ENCODE peak calls at places on chromosomes 4 and X, in five cellular contexts. One of them, this sample, is unnamed. For H3K36me3 and H3K4me1, the result is how much of the 10 kb centered on the place peaks cover.

GRCh38 chrX:13808293-13808692 is 8.6 kb downstream of the GPM6B start:
- DNase-seq in thyroid gland: no peak
- DNase-seq in IMR-90: no peak
- DNase-seq in body of pancreas: no peak
- DNase-seq in prostate gland: no peak
- DNase-seq in this sample: no peak

GRCh38 chr4:126583509-126583908 is 1049.2 kb upstream of the INTU start:
- DNase-seq in thyroid gland: peak
- DNase-seq in IMR-90: peak
- DNase-seq in body of pancreas: no peak
- DNase-seq in prostate gland: no peak
- DNase-seq in this sample: no peak

GRCh38 chrX:6384391-6384790 is 150.5 kb downstream of the VCX3A start:
- DNase-seq in thyroid gland: no peak
- DNase-seq in IMR-90: no peak
- DNase-seq in body of pancreas: no peak
- DNase-seq in prostate gland: no peak
- DNase-seq in this sample: no peak

GRCh38 chr4:108502366-108502765 is 118.0 kb upstream of the RPL34 start:
- DNase-seq in thyroid gland: no peak
- DNase-seq in IMR-90: no peak
- DNase-seq in body of pancreas: no peak
- DNase-seq in prostate gland: no peak
- DNase-seq in this sample: no peak

GRCh38 chrX:120791013-120791643 is 84.5 kb downstream of the CT47B1 start:
- DNase-seq in thyroid gland: peak
- DNase-seq in IMR-90: peak
- DNase-seq in body of pancreas: peak
- DNase-seq in prostate gland: peak
- DNase-seq in this sample: peak

GRCh38 chr4:141567326-141567915 is 69.0 kb upstream of the IL15 start:
- DNase-seq in thyroid gland: no peak
- DNase-seq in IMR-90: no peak
- DNase-seq in body of pancreas: no peak
- DNase-seq in prostate gland: no peak
- DNase-seq in this sample: no peak

GRCh38 chr4:164423819-164424218 is 330.1 kb upstream of the SMIM31 start:
- DNase-seq in thyroid gland: no peak
- DNase-seq in IMR-90: no peak
- DNase-seq in body of pancreas: no peak
- DNase-seq in prostate gland: no peak
- DNase-seq in this sample: no peak

GRCh38 chr4:125991398-125991797 is 676.6 kb downstream of the FAT4 start:
- DNase-seq in thyroid gland: no peak
- DNase-seq in IMR-90: peak
- DNase-seq in body of pancreas: no peak
- DNase-seq in prostate gland: no peak
- DNase-seq in this sample: no peak

GRCh38 chrX:69088171-69088938 is 76.9 kb downstream of the PJA1 start:
- DNase-seq in thyroid gland: no peak
- DNase-seq in IMR-90: peak
- DNase-seq in body of pancreas: no peak
- DNase-seq in prostate gland: no peak
- DNase-seq in this sample: peak

GRCh38 chr4:65249111-65249510 is 421.2 kb downstream of the EPHA5 start:
- DNase-seq in thyroid gland: no peak
- DNase-seq in IMR-90: no peak
- DNase-seq in body of pancreas: no peak
- DNase-seq in prostate gland: no peak
- DNase-seq in this sample: no peak

GRCh38 chr4:181823183-181823582 is 420.0 kb upstream of the TENM3 start:
- DNase-seq in thyroid gland: no peak
- DNase-seq in IMR-90: no peak
- DNase-seq in body of pancreas: no peak
- DNase-seq in prostate gland: no peak
- DNase-seq in this sample: no peak

GRCh38 chr4:58553031-58553430 is 1442.8 kb upstream of the IGFBP7 start:
- DNase-seq in thyroid gland: no peak
- DNase-seq in IMR-90: no peak
- DNase-seq in body of pancreas: no peak
- DNase-seq in prostate gland: no peak
- DNase-seq in this sample: no peak

DNA sequence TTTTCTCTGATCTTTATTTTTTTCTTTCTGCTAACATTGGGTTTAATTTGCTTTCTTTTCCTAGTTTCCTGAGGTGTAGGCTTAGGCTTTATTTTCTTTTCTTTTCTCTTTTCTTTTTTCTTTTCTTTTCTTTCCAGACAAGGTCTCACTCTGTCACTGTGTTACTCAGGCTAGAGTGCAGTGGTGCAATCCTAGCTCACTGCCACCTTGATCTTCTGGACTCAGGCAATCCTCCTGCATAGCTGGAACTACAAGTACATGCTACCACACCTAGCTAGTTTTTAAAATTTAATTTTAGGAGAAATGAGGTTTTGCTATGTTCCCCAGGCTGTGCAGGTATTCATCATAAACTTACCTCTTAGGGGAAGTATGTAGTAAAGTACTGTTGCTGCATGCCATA is 197.8 kb upstream of the ANKRD50 start:
- DNase-seq in thyroid gland: no peak
- DNase-seq in IMR-90: no peak
- DNase-seq in body of pancreas: no peak
- DNase-seq in prostate gland: no peak
- DNase-seq in this sample: no peak
- H3K36me3 ChIP-seq in thyroid gland: under half
- H3K36me3 ChIP-seq in IMR-90: under half
- H3K36me3 ChIP-seq in body of pancreas: under half
- H3K36me3 ChIP-seq in prostate gland: under half
- H3K36me3 ChIP-seq in this sample: under half

GRCh38 chr4:94550352-94550751 is 98.6 kb downstream of the PDLIM5 start:
- DNase-seq in thyroid gland: no peak
- DNase-seq in IMR-90: no peak
- DNase-seq in body of pancreas: no peak
- DNase-seq in prostate gland: no peak
- DNase-seq in this sample: no peak
- TF ChIP-seq POLR2A in thyroid gland: no peak
- TF ChIP-seq POLR2A in IMR-90: no peak
- TF ChIP-seq POLR2A in body of pancreas: no peak
- TF ChIP-seq POLR2A in prostate gland: no peak
- TF ChIP-seq POLR2A in this sample: no peak

DNA sequence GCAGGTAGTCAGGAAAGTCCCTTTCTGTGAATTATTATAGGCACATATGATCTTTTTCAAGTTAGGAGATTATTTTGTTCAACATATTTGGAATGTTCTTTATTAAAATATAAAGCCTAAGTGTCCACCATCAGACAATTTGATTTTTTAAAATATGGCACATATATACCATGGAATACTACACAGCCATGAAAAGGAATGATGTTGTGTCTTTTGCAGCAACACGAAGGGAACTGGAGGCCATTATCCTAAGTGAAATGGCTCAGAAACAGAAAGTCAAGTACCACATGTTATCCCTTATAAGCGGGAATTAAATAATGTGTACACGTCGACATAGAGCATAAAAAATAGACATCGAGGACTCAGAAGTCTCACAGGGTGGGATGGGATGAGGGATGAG is 73.0 kb downstream of the DHRSX start:
- DNase-seq in thyroid gland: no peak
- DNase-seq in IMR-90: no peak
- DNase-seq in body of pancreas: no peak
- DNase-seq in prostate gland: no peak
- DNase-seq in this sample: no peak
- H3K4me1 ChIP-seq in thyroid gland: under half
- H3K4me1 ChIP-seq in IMR-90: under half
- H3K4me1 ChIP-seq in body of pancreas: under half
- H3K4me1 ChIP-seq in prostate gland: under half
- H3K4me1 ChIP-seq in this sample: under half

DNA sequence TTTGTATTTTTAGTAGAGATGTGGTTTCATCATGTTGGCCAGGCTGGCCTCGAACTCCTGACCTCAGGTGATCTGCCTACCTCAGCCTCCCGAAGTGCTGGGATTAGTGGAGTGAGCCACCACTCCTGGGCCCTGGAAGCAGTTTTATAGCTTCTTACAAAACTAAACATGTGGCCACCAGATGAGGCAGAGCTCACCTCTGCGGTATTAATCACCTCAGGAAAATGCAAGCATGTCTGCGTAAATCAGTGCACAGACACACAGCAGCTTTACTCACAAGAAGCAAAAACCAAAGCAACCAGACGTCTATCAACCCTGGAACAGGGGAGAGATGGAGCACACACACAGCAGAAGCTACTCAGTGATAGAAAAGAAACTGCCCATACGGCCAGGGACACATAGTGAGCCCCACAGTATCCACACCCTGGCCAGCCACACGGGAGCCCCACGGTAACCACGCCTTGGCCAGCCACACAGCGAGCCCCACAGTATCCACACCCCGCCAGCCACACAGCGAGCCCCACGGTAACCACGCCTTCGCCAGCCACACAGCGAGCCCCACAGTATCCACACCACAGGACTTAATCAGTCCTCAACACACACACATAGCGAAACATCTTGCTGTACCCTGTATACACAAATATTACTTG is 30.2 kb downstream of the PPP2R3B start:
- DNase-seq in thyroid gland: no peak
- DNase-seq in IMR-90: peak
- DNase-seq in body of pancreas: no peak
- DNase-seq in prostate gland: no peak
- DNase-seq in this sample: no peak
- H3K36me3 ChIP-seq in thyroid gland: under half
- H3K36me3 ChIP-seq in IMR-90: under half
- H3K36me3 ChIP-seq in body of pancreas: under half
- H3K36me3 ChIP-seq in prostate gland: under half
- H3K36me3 ChIP-seq in this sample: under half

DNA sequence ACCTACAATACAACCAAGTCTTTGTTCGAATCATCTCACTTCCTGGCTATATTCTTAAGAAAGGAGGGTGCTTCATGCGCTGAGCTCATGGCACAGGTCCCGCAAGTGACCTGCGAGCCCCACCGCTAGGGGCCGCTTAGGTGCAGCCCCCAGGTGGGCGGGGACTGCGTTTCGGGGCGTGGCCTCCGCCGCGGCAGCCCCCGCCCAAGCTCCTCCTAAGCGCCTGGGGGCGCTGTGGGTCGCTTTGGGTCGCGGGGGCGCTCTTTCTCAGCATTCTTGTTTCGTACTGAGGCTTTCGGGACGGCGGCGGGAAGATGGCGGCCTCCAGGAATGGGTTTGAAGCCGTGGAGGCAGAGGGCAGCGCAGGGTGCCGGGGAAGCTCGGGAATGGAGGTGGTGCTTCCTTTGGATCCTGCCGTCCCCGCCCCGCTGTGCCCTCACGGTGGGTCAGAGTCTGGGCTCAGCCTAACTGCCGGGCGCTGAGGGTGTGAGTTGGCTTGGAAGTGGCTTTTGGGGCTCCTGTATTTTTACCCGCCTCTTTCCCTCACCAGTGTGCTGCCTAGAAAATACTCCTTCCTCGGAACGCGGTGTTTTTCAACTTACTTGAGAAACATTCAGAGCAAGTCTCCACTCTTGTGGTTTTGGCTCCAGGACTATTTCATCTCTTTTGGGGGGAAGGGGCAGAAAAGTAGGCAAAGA is at the start of gene ZCCHC4:
- DNase-seq in thyroid gland: peak
- DNase-seq in IMR-90: peak
- DNase-seq in body of pancreas: peak
- DNase-seq in prostate gland: peak
- DNase-seq in this sample: peak
- TF ChIP-seq POLR2A in thyroid gland: no peak
- TF ChIP-seq POLR2A in IMR-90: peak
- TF ChIP-seq POLR2A in body of pancreas: peak
- TF ChIP-seq POLR2A in prostate gland: no peak
- TF ChIP-seq POLR2A in this sample: no peak

DNA sequence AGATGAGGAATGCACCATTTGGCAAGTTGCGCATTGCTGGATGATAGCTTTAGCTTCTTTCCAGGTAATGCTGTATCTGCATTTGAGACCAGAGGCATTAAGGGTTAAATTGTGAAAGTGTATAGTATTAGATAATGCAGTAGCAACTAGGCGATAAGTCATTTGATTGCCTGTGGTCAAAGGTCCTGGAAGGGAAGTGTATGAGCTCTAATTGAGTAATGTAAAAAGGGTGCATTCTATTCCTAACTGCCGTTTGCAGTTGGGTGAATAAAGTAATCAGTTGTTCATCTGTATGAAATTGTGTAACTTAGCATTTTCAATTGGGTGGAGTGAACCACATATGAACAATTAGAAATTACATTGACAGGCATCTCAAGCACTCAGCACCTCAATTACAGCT is 54.5 kb upstream of the WDR1 start:
- DNase-seq in thyroid gland: no peak
- DNase-seq in IMR-90: no peak
- DNase-seq in body of pancreas: no peak
- DNase-seq in prostate gland: no peak
- DNase-seq in this sample: no peak
- H3K4me1 ChIP-seq in thyroid gland: under half
- H3K4me1 ChIP-seq in IMR-90: under half
- H3K4me1 ChIP-seq in body of pancreas: under half
- H3K4me1 ChIP-seq in prostate gland: under half
- H3K4me1 ChIP-seq in this sample: under half

GRCh38 chrX:153878969-153879653 is 6.9 kb downstream of the L1CAM start:
- DNase-seq in thyroid gland: no peak
- DNase-seq in IMR-90: no peak
- DNase-seq in body of pancreas: no peak
- DNase-seq in prostate gland: no peak
- DNase-seq in this sample: no peak

GRCh38 chrX:153879741-153880439 is 6.1 kb downstream of the L1CAM start:
- DNase-seq in thyroid gland: no peak
- DNase-seq in IMR-90: no peak
- DNase-seq in body of pancreas: no peak
- DNase-seq in prostate gland: no peak
- DNase-seq in this sample: no peak

GRCh38 chrX:153877571-153878261 is 8.3 kb downstream of the L1CAM start:
- DNase-seq in thyroid gland: no peak
- DNase-seq in IMR-90: no peak
- DNase-seq in body of pancreas: no peak
- DNase-seq in prostate gland: no peak
- DNase-seq in this sample: no peak

GRCh38 chrX:153880440-153880815 is 5.5 kb downstream of the L1CAM start:
- DNase-seq in thyroid gland: no peak
- DNase-seq in IMR-90: no peak
- DNase-seq in body of pancreas: no peak
- DNase-seq in prostate gland: no peak
- DNase-seq in this sample: no peak

GRCh38 chrX:153878285-153878779 is 7.6 kb downstream of the L1CAM start:
- DNase-seq in thyroid gland: no peak
- DNase-seq in IMR-90: no peak
- DNase-seq in body of pancreas: no peak
- DNase-seq in prostate gland: no peak
- DNase-seq in this sample: no peak
- H3K36me3 ChIP-seq in thyroid gland: under half
- H3K36me3 ChIP-seq in IMR-90: under half
- H3K36me3 ChIP-seq in body of pancreas: under half
- H3K36me3 ChIP-seq in prostate gland: under half
- H3K36me3 ChIP-seq in this sample: under half

DNA sequence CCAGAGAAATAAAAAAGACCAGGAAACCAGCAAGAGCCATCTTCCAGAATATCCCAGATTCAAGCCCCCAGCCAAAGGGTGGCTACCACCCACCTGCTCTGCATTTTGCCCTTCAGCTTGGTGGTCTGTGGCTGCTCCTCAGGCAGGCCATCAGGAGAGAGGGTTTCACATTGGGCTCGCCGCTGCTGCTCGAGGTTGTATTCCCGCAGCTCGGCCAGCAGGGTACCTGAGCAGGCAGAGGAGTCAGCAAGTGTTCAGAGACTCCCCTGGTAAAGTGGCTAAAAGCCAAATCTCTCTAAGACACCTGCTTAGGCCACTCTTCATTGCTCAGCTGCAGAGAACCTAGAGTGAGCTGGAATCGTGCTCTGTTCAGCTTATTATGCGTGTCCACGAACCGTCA is 110.8 kb upstream of the HSD17B10 start:
- DNase-seq in thyroid gland: no peak
- DNase-seq in IMR-90: no peak
- DNase-seq in body of pancreas: no peak
- DNase-seq in prostate gland: no peak
- DNase-seq in this sample: no peak
- TF ChIP-seq POLR2A in thyroid gland: no peak
- TF ChIP-seq POLR2A in IMR-90: no peak
- TF ChIP-seq POLR2A in body of pancreas: no peak
- TF ChIP-seq POLR2A in prostate gland: no peak
- TF ChIP-seq POLR2A in this sample: no peak

This sample was measured in uterus.